ENCODE peak calls at places on chromosomes 4 and X, in eight cellular contexts. X is sigmoid colon, L is ovary, E is heart left ventricle, R is uterus, F is GM12878, V is Peyer's patch, U is IMR-90. P is an unnamed sample. For H3K4me1, the result is how much of the 10 kb centered on the place peaks cover.

GRCh38 chrX:12480956-12481355 is 310.3 kb upstream of the PRPS2 start:
- DNase-seq in F (no peak), E (no peak), R (no peak), U (peak), V (no peak), X (no peak), L (no peak), P (no peak)

GRCh38 chrX:134669378-134670098 is 11.3 kb upstream of the PLAC1 start:
- DNase-seq in L (peak), V (no peak), R (peak), X (peak), E (no peak), F (no peak), U (peak), P (no peak)

GRCh38 chr4:185122681-185123345 is 20.3 kb upstream of the SLC25A4 start:
- DNase-seq in X (no peak), U (no peak), R (no peak), E (no peak), F (no peak), L (no peak), V (no peak), P (no peak)

GRCh38 chrX:153681175-153681574 is 6.6 kb upstream of the SLC6A8 start:
- DNase-seq in V (peak), F (no peak), X (peak), R (peak), U (no peak), L (no peak), E (no peak), P (no peak)

GRCh38 chrX:129739591-129739990 is 812 bp downstream of the XPNPEP2 start:
- DNase-seq in V (peak), E (no peak), X (peak), R (no peak), F (no peak), L (no peak), U (no peak), P (no peak)

GRCh38 chrX:38438321-38438720 is 85.9 kb downstream of the OTC start:
- DNase-seq in R (no peak), X (no peak), V (no peak), F (no peak), U (no peak), E (no peak), L (no peak), P (no peak)

GRCh38 chrX:1027680-1028079 is 184.8 kb downstream of the CRLF2 start:
- DNase-seq in R (no peak), U (no peak), F (no peak), X (no peak), V (no peak), L (no peak), E (no peak), P (no peak)

GRCh38 chrX:136202889-136203288 is 48.3 kb downstream of the MAP7D3 start:
- DNase-seq in V (no peak), E (no peak), L (no peak), R (no peak), X (no peak), U (peak), F (no peak), P (no peak)

GRCh38 chr4:147355849-147356248 is 125.0 kb upstream of the EDNRA start:
- DNase-seq in F (no peak), R (no peak), L (no peak), X (no peak), U (peak), V (no peak), E (no peak), P (no peak)

GRCh38 chr4:76194325-76194724 is 19.3 kb downstream of the SCARB2 start:
- DNase-seq in X (no peak), L (no peak), R (no peak), E (no peak), F (no peak), V (peak), U (peak), P (no peak)

GRCh38 chr4:116066711-116067245 is 953.4 kb upstream of the NDST4 start:
- DNase-seq in R (no peak), U (no peak), X (no peak), V (no peak), E (no peak), F (no peak), L (no peak), P (no peak)

GRCh38 chr4:131427000-131427399 is 1722.1 kb upstream of the PCDH10 start:
- DNase-seq in L (no peak), U (no peak), X (no peak), V (no peak), R (no peak), E (no peak), F (no peak), P (no peak)

GRCh38 chr4:8594097-8595038 is 1.8 kb downstream of the CPZ start:
- DNase-seq in L (peak), U (peak), X (no peak), F (peak), R (peak), E (peak), V (peak), P (no peak)

GRCh38 chr4:21198683-21199082 is 498.4 kb downstream of the PACRGL start:
- DNase-seq in L (no peak), E (no peak), U (no peak), X (no peak), F (no peak), R (no peak), V (no peak), P (no peak)

GRCh38 chr4:62881901-62882300 is 1527.3 kb downstream of the TECRL start:
- DNase-seq in R (no peak), F (no peak), E (no peak), L (no peak), X (no peak), V (no peak), U (no peak), P (no peak)

GRCh38 chr4:7871356-7871755 is 68.3 kb downstream of the AFAP1 start:
- DNase-seq in X (peak), V (no peak), U (no peak), E (no peak), F (no peak), R (no peak), L (no peak), P (no peak)

GRCh38 chr4:88713782-88714181 is 16.2 kb upstream of the NAP1L5 start:
- DNase-seq in U (no peak), E (no peak), V (no peak), R (no peak), L (no peak), F (no peak), X (no peak), P (no peak)

GRCh38 chr4:1202526-1203378 is 30.4 kb upstream of the SPON2 start:
- DNase-seq in L (peak), E (peak), F (no peak), X (peak), U (no peak), R (peak), V (peak), P (no peak)

GRCh38 chr4:2303121-2303685 is 41.3 kb upstream of the MXD4 start:
- DNase-seq in V (no peak), F (no peak), U (no peak), E (no peak), R (no peak), X (no peak), L (no peak), P (no peak)

GRCh38 chr4:184653650-184654049 is 4.1 kb downstream of the PRIMPOL start:
- DNase-seq in X (no peak), L (no peak), E (no peak), F (no peak), V (no peak), U (peak), R (no peak), P (no peak)

GRCh38 chrX:49844622-49845021 is 15.5 kb downstream of the PAGE4 start:
- DNase-seq in F (no peak), V (no peak), E (no peak), U (no peak), R (no peak), L (no peak), X (no peak), P (no peak)

GRCh38 chr4:26015133-26015651 is 101.2 kb downstream of the SMIM20 start:
- DNase-seq in E (peak), V (no peak), U (peak), F (no peak), R (peak), L (no peak), X (peak), P (peak)

GRCh38 chrX:6026484-6026883 is 202.2 kb downstream of the NLGN4X start:
- DNase-seq in E (no peak), U (no peak), L (no peak), X (no peak), V (no peak), F (no peak), R (no peak), P (no peak)

GRCh38 chr4:150178161-150178560 is 99.9 kb downstream of the DCLK2 start:
- DNase-seq in X (no peak), U (peak), E (no peak), R (no peak), V (no peak), L (no peak), F (no peak), P (no peak)

GRCh38 chr4:17272154-17272553 is 239.7 kb downstream of the QDPR start:
- DNase-seq in U (peak), L (no peak), E (no peak), F (no peak), R (no peak), X (no peak), V (no peak), P (no peak)

GRCh38 chr4:187042251-187042650 is 318.6 kb upstream of the FAT1 start:
- DNase-seq in L (no peak), R (no peak), V (no peak), U (no peak), X (no peak), E (no peak), F (no peak), P (no peak)

GRCh38 chr4:1981251-1982055 is 27.3 kb downstream of the NELFA start:
- DNase-seq in E (no peak), L (no peak), R (no peak), F (no peak), X (no peak), V (no peak), U (peak), P (no peak)

DNA sequence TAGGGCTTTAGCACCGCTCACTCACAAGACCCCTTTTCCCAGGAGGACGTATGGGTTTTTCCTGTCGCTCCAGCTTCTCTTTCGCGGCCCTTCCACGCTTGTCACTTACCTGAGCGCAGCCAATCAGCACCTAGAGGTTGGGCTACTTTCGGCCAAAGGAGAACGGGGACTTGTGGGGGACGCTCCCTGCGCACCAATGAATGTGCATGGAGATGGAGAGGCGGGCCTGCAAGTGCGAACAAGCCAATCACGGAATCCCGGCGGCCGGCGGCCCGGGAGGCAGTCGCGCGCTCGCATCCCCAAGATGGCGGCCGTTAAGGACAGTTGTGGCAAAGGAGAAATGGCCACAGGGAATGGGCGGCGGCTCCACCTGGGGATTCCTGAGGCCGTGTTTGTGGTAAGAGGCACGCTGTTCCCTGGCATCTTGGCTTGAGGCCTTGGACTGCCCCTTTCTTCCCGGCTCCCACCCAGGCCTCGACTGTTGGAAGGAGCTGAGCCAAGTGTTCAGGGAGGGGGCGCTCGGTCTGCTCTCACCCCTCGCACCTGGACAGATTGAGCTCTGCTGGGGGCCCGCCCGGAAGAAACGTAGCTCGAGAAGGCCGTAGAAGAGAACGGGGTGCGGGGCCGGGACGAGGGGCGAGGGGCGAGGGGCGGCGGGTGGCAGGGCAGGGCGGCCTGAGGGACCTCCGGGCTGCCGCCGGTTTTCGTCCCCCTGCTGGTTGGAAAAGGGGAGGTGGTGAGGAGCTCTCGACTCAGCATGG is at the start of gene VBP1:
- DNase-seq in R (peak), X (peak), E (peak), U (peak), L (peak), F (peak), V (peak), P (peak)
- TF ChIP-seq POLR2A in R (peak), X (no peak), E (no peak), U (peak), L (peak), F (peak), V (no peak), P (no peak)

DNA sequence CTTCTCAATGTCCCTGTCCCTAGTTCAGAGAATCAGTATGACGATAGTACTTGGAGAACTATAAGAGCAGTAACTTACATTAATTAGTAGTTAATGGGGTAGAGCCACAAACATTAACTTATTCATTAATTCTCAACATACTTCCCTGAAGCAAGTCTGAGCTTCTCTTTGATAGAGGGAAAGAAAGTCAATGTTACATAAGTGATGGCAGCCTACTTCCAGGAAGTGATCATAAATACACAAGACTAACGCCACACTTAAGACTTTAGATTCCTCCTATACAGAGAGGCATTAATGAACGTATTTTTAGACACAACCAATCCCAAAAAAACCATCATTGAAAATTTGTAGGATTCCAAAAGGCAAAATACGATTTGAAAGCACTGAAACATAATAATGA is 33.8 kb downstream of the TSPAN5 start:
- DNase-seq in V (no peak), R (no peak), L (no peak), F (no peak), U (no peak), E (no peak), X (no peak), P (no peak)
- H3K4me1 ChIP-seq in V (under half), R (under half), L (under half), F (under half), U (under half), E (under half), X (under half), P (under half)

DNA sequence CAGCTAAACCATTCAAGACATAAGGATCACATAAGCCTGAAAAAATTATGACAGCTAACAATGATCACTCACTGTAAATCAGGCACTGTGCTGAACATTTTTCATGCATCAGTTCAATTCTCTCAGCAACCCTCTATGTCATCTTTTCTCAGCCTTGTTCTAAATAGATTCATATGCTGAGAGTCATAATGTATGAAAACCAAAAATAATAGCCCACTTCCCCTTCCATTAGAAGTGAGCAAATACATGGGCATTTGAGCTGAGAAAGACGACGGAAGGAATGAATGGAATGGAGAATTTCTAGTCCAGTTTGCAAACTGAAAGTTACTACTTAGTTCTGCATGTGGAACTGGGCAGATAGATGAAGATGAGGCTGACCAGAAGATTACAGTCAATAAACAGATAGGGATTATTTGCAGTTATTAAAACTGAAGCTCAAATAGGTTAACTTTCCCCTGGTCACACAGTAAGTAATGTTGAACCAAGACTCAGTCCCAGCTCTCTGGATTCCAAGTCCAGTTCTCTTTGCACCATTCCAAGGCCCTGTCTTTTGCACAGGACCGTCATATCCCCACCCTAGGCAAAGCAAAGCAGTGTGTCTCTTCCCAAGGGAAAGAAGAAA is 1.6 kb upstream of the SH3RF1 start:
- DNase-seq in U (peak), R (no peak), E (no peak), X (no peak), F (peak), V (no peak), L (no peak), P (no peak)
- TF ChIP-seq POLR2A in U (no peak), R (no peak), E (no peak), X (no peak), F (no peak), V (no peak), L (no peak), P (no peak)

DNA sequence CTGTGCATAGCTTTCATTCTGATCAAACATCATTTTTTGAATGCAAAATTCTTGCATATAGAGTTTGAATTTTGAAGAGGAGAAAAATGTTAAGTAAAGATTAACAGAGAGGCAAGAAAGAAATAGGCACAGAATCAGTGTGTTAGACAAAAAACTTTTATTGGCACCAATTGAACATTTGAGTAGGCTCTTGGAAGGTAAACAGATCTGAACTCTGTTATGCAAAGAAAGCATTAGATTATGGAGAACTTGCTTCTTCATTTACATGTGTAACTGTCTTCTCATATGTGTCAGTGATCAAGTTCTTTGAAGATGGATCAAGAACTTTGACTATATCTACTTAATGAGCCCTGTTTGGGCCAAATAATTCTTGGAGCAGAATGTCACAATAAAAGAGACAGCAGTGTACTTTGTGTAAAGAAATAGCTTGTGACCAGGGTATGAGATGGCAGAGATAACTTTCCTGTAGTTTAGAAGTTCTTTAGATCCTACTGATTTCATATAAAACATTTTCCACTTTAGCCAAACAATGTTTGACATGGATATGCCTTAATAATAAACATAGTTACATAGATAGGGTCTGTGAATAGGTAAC is 61.3 kb downstream of the LIMCH1 start:
- DNase-seq in V (no peak), F (no peak), R (no peak), X (no peak), E (no peak), U (no peak), L (no peak), P (no peak)
- H3K4me1 ChIP-seq in V (under half), F (under half), R (under half), X (under half), E (under half), U (under half), L (under half), P (under half)